ENCODE peak calls at places on chromosomes 11 and 22, in five cellular contexts. I, F, E, B and J are unnamed samples.

GRCh38 chr11:71255323-71255722 is 2.9 kb upstream of the SHANK2 start:
- DNase-seq in I (no peak), F (no peak), E (no peak), B (no peak), J (no peak)

GRCh38 chr11:118052581-118053206 is 24.2 kb upstream of the TMPRSS4 start:
- DNase-seq in I (no peak), F (no peak), E (no peak), B (no peak), J (no peak)

GRCh38 chr11:59187587-59187986 is 15.7 kb downstream of the DTX4 start:
- DNase-seq in I (no peak), F (no peak), E (no peak), B (no peak), J (no peak)

GRCh38 chr11:2892215-2893020 is 6.8 kb upstream of the CDKN1C start:
- DNase-seq in I (peak), F (no peak), E (no peak), B (peak), J (no peak)

GRCh38 chr11:2761131-2762030 is 61.6 kb upstream of the KCNQ1OT1 start:
- DNase-seq in I (no peak), F (no peak), E (no peak), B (no peak), J (no peak)

GRCh38 chr22:17119481-17120202 is 1.5 kb downstream of the TMEM121B start:
- DNase-seq in I (no peak), F (no peak), E (no peak), B (peak), J (no peak)

GRCh38 chr11:84865257-84865656 is 761.9 kb downstream of the DLG2 start:
- DNase-seq in I (no peak), F (no peak), E (no peak), B (no peak), J (no peak)

GRCh38 chr11:76444384-76445121 is at the start of gene EMSY:
- DNase-seq in I (peak), F (peak), E (peak), B (peak), J (peak)

GRCh38 chr11:2890466-2891241 is 5.1 kb upstream of the CDKN1C start:
- DNase-seq in I (no peak), F (no peak), E (no peak), B (no peak), J (no peak)

GRCh38 chr11:132202621-132203020 is 832.2 kb downstream of the NTM start:
- DNase-seq in I (no peak), F (no peak), E (no peak), B (no peak), J (no peak)

GRCh38 chr11:75654314-75654713 is 14.5 kb downstream of the MAP6 start:
- DNase-seq in I (no peak), F (no peak), E (no peak), B (no peak), J (no peak)

GRCh38 chr11:15830730-15831443 is 525.5 kb downstream of the SOX6 start:
- DNase-seq in I (no peak), F (peak), E (no peak), B (no peak), J (no peak)

GRCh38 chr11:118437046-118437735 is 899 bp downstream of the KMT2A start:
- DNase-seq in I (peak), F (no peak), E (no peak), B (peak), J (peak)

GRCh38 chr11:113577356-113578163 is 102.4 kb upstream of the DRD2 start:
- DNase-seq in I (no peak), F (no peak), E (no peak), B (no peak), J (no peak)